ENCODE peak calls at places on chromosomes 12 and 14, in six cellular contexts. I is AG04449, N is AG09309, H is GM23248, B is GM06990, K is astrocyte of the spinal cord. S is an unnamed sample.

GRCh38 chr12:50033317-50033679 is 8.0 kb upstream of the RACGAP1 start:
- DNase-seq in I (no peak), B (no peak), K (no peak), H (no peak), N (no peak), S (no peak)

GRCh38 chr14:91269076-91269991 is 24.8 kb upstream of the GPR68 start:
- DNase-seq in N (no peak), H (peak; percentile 47), I (no peak), K (no peak), B (no peak), S (no peak)

GRCh38 chr14:23551266-23552028 is at the start of gene ZFHX2:
- DNase-seq in B (peak; percentile 81), I (no peak), K (peak; percentile 61), N (no peak), H (peak; percentile 65), S (no peak)

GRCh38 chr12:7068240-7068993 is 7.9 kb downstream of the C1S start:
- DNase-seq in H (no peak), I (no peak), N (no peak), B (no peak), K (no peak), S (no peak)

GRCh38 chr12:64824500-64825142 is at the start of gene TBC1D30:
- DNase-seq in H (peak; percentile 45), I (no peak), K (peak; percentile 12), B (peak; percentile 73), N (no peak), S (no peak)

GRCh38 chr12:41108032-41108431 is 80.1 kb upstream of the PDZRN4 start:
- DNase-seq in I (no peak), N (no peak), K (no peak), H (no peak), B (no peak), S (no peak)

GRCh38 chr12:52045794-52046199 is 5.4 kb upstream of the NR4A1 start:
- DNase-seq in I (no peak), K (no peak), H (no peak), N (no peak), B (no peak), S (no peak)

GRCh38 chr12:84642201-84642600 is 270.4 kb downstream of the SLC6A15 start:
- DNase-seq in I (no peak), K (no peak), B (no peak), N (no peak), H (peak; percentile 40), S (no peak)

GRCh38 chr12:69309461-69309860 is 38.7 kb upstream of the LYZ start:
- DNase-seq in K (no peak), H (no peak), I (no peak), N (no peak), B (no peak), S (no peak)

GRCh38 chr14:105452963-105453362 is 21.7 kb upstream of the CRIP2 start:
- DNase-seq in H (no peak), I (no peak), B (no peak), N (no peak), K (no peak), S (no peak)

GRCh38 chr14:100115726-100116125 is 43.7 kb downstream of the DEGS2 start:
- DNase-seq in I (no peak), H (no peak), B (no peak), N (no peak), K (no peak), S (no peak)

GRCh38 chr12:112858776-112859175 is 48.0 kb upstream of the OAS1 start:
- DNase-seq in H (no peak), N (no peak), B (no peak), K (no peak), I (no peak), S (no peak)

GRCh38 chr12:52837341-52837741 is 3.2 kb upstream of the KRT79 start:
- DNase-seq in K (peak; percentile 79), N (peak; percentile 46), H (peak; percentile 87), B (no peak), I (peak; percentile 47), S (peak; percentile 31)

DNA sequence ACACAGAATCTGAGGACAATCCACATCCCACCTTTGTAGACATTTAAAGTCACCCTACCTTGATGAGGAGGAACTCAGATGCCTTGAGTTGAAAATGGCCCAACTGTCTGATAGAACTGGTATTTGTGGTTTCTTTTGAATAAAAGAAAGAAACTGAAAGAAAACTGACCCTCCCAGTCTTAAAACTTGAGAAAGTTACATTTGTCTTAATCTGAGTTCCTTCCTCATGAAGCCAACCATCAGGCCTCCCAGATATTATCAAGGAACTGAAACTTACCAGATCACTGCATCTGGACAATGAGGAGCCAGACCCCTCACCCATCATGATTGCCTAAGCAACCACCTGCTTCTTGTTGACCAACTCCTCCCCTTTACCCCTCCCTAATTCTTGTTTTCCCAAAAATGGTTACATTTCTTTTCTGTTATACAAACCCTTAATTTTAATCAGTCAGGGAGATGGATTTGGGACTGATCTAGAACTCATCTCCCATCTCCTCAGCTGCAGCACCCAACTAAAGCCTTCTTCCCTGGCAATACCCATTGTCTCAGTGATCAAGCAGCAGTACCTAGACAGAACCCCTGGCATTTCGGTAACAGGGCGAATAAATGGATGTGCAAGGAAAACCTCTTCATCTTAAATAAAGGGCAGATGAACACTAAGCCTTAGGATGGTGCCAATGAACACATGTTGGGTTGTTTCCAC is 72.0 kb upstream of the RESF1 start:
- DNase-seq in I (no peak), K (no peak), N (no peak), H (no peak), B (peak; percentile 56), S (no peak)
- H3K4me3 ChIP-seq in I (no peak overlapping the region), K (no peak overlapping the region), N (no peak overlapping the region), H (no peak overlapping the region), B (peak overlapping the region; percentile 25), S (no peak overlapping the region)

DNA sequence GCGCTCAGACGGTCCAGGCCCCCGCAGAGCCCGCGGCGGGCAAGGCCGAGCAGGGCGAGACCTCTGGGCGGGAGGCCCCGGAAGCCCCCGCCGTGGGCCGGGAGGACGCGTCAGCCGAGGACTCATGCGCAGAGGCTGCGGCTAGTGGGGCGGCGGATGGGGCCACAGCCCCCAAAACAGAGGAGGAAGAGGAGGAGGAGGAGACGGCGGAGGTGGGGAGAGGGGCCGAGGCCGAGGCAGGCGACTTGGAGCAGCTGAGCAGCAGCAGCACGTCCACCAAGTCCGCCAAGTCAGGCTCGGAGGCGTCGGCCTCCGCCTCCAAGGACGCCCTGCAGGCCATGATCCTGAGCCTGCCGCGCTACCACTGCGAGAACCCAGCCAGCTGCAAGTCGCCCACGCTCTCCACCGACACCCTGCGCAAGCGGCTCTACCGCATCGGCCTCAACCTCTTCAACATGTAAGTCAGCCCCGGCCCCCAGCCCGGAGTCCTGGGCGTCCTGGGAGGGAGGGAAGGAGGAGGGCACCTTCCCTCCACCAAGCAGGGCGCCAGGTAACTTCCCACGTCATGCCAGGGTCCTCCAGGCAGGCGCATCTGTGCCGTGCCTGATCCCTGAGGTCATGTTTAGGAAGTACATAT is 72.4 kb downstream of the IQSEC3 start:
- DNase-seq in H (peak; percentile 42), B (no peak), I (no peak), K (no peak), N (no peak), S (no peak)
- H3K4me3 ChIP-seq in H (no peak overlapping the region), B (no peak overlapping the region), I (no peak overlapping the region), K (no peak overlapping the region), N (no peak overlapping the region), S (no peak overlapping the region)

DNA sequence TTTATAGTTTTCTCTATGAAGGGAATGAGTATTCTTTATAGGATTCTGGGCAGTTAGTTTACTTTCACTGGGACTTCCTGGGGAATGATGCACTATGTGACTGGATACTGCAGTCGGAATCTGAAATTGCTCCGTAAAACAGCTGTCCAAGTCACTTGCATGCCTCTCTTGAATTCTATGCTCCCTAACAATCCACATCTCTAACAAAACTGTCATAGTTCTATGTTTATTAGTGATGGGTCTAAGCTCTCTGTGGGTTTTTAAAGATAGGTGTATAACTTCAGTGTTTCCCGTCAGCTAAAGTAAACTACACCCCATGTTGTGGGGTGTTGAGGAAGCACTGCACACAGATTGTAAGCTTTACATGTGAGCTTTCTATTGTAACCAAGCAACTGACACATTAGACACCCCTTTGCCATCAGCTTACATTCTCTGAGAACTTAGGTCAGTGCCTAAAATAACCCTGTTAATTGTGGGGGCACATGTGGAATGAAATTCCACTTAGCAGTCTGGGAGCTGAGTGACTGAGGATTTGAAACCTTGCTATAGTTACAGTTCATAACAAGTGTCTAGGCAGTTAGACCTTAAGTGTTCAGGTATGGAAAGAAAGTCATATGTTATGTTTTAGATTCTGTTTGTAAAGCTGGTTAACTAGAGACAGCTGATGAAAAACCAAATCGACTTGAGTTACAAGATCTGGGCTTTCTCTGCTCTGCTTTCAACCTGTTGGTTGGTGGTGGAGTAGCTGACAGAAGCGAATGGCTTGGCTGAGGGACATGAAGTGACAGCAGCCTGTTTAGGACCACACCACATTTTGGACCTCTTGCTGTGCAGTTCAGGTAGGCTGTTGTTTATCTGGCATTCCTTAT is 165.7 kb downstream of the AKAP6 start:
- DNase-seq in N (no peak), I (no peak), K (no peak), H (peak; percentile 62), B (no peak), S (no peak)
- H3K4me3 ChIP-seq in N (no peak overlapping the region), I (peak overlapping the region; percentile 55), K (no peak overlapping the region), H (peak overlapping the region; percentile 32), B (no peak overlapping the region), S (peak overlapping the region; percentile 4)

GRCh38 chr12:120453977-120454376 is 7.7 kb downstream of the GATC start:
- DNase-seq in I (no peak), K (peak; percentile 20), B (no peak), N (no peak), H (peak; percentile 63), S (no peak)
- H3K4me3 ChIP-seq in I (no peak overlapping the region), K (no peak overlapping the region), B (no peak overlapping the region), N (no peak overlapping the region), H (no peak overlapping the region), S (no peak overlapping the region)

DNA sequence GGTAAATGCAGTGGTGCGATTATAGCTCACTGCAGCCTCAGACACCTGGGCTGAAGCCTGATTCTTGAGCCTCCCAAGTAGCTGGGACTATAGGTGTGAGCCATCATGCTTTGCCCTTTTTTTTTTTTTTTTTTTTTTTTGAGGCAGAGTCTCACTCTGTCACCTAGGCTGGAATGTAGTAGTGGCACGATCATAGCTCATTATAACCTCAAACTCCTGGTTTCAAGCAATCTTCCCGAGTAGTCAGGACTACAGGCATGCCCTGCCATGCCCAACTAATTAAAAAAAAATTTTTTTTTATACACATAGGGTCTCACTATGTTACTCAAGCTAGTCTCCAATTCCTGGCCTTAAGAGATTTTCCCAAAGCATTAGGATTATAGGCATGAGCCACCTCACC is 6.9 kb downstream of the ATP2A2 start:
- DNase-seq in K (no peak), N (no peak), B (no peak), H (no peak), I (no peak), S (no peak)
- H3K4me3 ChIP-seq in K (no peak overlapping the region), N (no peak overlapping the region), B (no peak overlapping the region), H (no peak overlapping the region), I (no peak overlapping the region), S (no peak overlapping the region)

DNA sequence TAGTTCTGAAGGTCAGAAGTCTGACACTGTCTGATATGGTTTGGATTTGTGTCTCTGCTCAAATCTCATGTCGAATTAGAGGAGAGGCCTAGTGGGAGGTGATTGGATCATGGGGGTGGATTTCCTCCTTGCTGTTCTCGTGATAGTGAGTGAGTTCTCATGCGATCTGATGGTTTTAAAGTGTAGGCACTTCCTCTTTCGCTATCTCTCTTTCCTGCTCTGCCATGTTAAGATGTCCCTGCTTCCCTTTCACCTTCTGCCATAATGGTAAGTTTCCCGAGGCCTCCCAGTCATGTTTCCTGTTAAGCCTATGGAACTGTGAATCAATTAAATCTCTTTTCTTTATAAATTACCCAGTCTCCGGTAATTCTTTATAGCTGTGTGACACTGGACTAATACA is 84.1 kb upstream of the TMTC1 start:
- DNase-seq in K (no peak), N (no peak), H (no peak), B (no peak), I (no peak), S (no peak)
- H3K4me3 ChIP-seq in K (no peak overlapping the region), N (no peak overlapping the region), H (no peak overlapping the region), B (no peak overlapping the region), I (no peak overlapping the region), S (no peak overlapping the region)

GRCh38 chr12:25322351-25322750 is 71.6 kb upstream of the KRAS start:
- DNase-seq in N (no peak), H (no peak), K (no peak), B (no peak), I (no peak), S (no peak)
- H3K4me3 ChIP-seq in N (no peak overlapping the region), H (no peak overlapping the region), K (no peak overlapping the region), B (no peak overlapping the region), I (no peak overlapping the region), S (no peak overlapping the region)

S was measured in HFF-Myc.